ENCODE peak calls at places on chromosomes 1 and 21, in five cellular contexts. Q is aorta, A is AG04450, Z is heart right ventricle, P is cardiac muscle cell. K is an unnamed sample.

GRCh38 chr1:12001996-12002493 is 17.3 kb upstream of the MIIP start:
- DNase-seq in Q (no peak), A (no peak), Z (peak; percentile 56), P (no peak), K (no peak)

GRCh38 chr21:31236528-31236927 is 107.5 kb downstream of the TIAM1 start:
- DNase-seq in Q (no peak), A (no peak), Z (no peak), P (no peak), K (no peak)

GRCh38 chr21:16554522-16554921 is 824.7 kb downstream of the USP25 start:
- DNase-seq in Q (no peak), A (no peak), Z (peak; percentile 31), P (no peak), K (no peak)

GRCh38 chr1:156618853-156619581 is at the start of gene HAPLN2:
- DNase-seq in Q (no peak), A (no peak), Z (no peak), P (peak; percentile 53), K (peak; percentile 26)

GRCh38 chr1:67646145-67647035 is 38.6 kb upstream of the GADD45A start:
- DNase-seq in Q (peak; percentile 53), A (no peak), Z (peak; percentile 61), P (peak; percentile 64), K (no peak)

GRCh38 chr1:221688488-221688843 is 53.4 kb downstream of the DUSP10 start:
- DNase-seq in Q (no peak), A (no peak), Z (no peak), P (no peak), K (no peak)

GRCh38 chr1:9908846-9909221 is 1.2 kb downstream of the CTNNBIP1 start:
- DNase-seq in Q (no peak), A (no peak), Z (no peak), P (no peak), K (no peak)

GRCh38 chr1:60832372-60832771 is 250.0 kb upstream of the NFIA start:
- DNase-seq in Q (no peak), A (no peak), Z (no peak), P (no peak), K (no peak)

GRCh38 chr1:159889821-159890252 is 10.1 kb downstream of the CFAP45 start:
- DNase-seq in Q (peak; percentile 62), A (peak; percentile 78), Z (no peak), P (no peak), K (no peak)

GRCh38 chr1:209873067-209873810 is 45.5 kb downstream of the UTP25 start:
- DNase-seq in Q (no peak), A (no peak), Z (no peak), P (no peak), K (no peak)

GRCh38 chr1:68916227-68916853 is 419.5 kb upstream of the DEPDC1 start:
- DNase-seq in Q (peak; percentile 60), A (peak; percentile 4), Z (no peak), P (no peak), K (peak; percentile 5)

GRCh38 chr1:201709564-201710295 is 119.2 kb upstream of the IPO9 start:
- DNase-seq in Q (peak; percentile 81), A (no peak), Z (peak; percentile 84), P (peak; percentile 77), K (peak; percentile 73)

GRCh38 chr21:32322103-32322502 is 23.4 kb downstream of the MRAP start:
- DNase-seq in Q (no peak), A (no peak), Z (no peak), P (no peak), K (no peak)

GRCh38 chr1:96764469-96764868 is 42.9 kb downstream of the PTBP2 start:
- DNase-seq in Q (no peak), A (no peak), Z (no peak), P (no peak), K (no peak)

GRCh38 chr21:32592929-32593502 is 7.7 kb upstream of the TCP10L start:
- DNase-seq in Q (no peak), A (no peak), Z (no peak), P (no peak), K (no peak)

GRCh38 chr1:107378602-107379265 is 237.9 kb downstream of the NTNG1 start:
- DNase-seq in Q (no peak), A (no peak), Z (no peak), P (no peak), K (no peak)

GRCh38 chr1:110874303-110875215 is 1.6 kb downstream of the CD53 start:
- DNase-seq in Q (no peak), A (no peak), Z (no peak), P (no peak), K (no peak)

GRCh38 chr1:224623743-224624333 is 7.7 kb downstream of the CNIH3 start:
- DNase-seq in Q (no peak), A (peak; percentile 74), Z (no peak), P (no peak), K (no peak)

GRCh38 chr21:45209046-45209445 is 78.6 kb downstream of the POFUT2 start:
- DNase-seq in Q (no peak), A (peak; percentile 55), Z (no peak), P (no peak), K (no peak)
- H3K27ac ChIP-seq in Q (no peak overlapping the region), A (peak overlapping the region; percentile 74), Z (no peak overlapping the region), P (no peak overlapping the region), K (no peak overlapping the region)

DNA sequence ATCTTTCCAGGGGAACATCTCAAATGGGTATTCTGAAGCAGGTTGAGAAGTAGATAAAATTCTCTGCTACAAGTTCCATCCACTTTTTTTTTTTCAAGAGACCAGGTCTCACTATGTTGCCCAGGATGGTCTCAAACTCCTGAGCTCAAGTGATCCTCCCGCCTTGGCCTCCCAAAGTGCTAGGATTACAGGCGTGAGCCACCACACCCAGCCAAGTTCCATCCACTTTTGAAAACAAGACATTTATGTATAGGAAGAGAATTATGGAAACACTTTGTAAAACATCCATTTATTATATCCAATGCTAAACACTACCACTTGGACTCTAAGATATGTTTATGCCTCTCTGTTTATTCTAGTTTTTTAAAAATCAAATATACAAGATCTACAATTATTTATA is 13.4 kb downstream of the HNRNPU start:
- DNase-seq in Q (no peak), A (no peak), Z (no peak), P (no peak), K (no peak)
- H3K27ac ChIP-seq in Q (no peak overlapping the region), A (no peak overlapping the region), Z (no peak overlapping the region), P (peak overlapping the region; percentile 74), K (no peak overlapping the region)

GRCh38 chr1:79113836-79114235 is 107.3 kb upstream of the ADGRL4 start:
- DNase-seq in Q (no peak), A (no peak), Z (no peak), P (no peak), K (no peak)
- H3K27ac ChIP-seq in Q (no peak overlapping the region), A (no peak overlapping the region), Z (no peak overlapping the region), P (no peak overlapping the region), K (no peak overlapping the region)

GRCh38 chr1:40372658-40373322 is 737 bp upstream of the SMAP2 start:
- DNase-seq in Q (no peak), A (no peak), Z (no peak), P (no peak), K (no peak)
- H3K27ac ChIP-seq in Q (no peak overlapping the region), A (no peak overlapping the region), Z (no peak overlapping the region), P (no peak overlapping the region), K (no peak overlapping the region)

DNA sequence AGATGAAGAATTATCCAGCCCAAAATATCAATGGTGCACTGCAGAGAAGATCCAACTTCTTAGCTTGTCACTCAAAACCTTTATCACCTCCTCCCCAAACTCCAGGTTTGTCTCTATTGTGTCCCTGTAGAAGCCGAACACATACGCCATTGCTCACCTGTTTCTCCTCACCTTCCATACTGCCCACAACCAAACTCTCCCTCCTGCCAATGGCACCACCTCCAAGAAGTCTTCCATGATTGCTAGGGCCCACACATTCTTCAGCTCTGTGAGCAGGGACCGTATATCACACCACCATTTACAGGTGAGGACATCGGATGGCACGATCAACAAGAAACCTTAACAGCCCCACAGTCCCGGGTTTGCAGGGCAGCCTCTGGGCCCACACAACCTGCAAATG is 2.2 kb downstream of the LAPTM5 start:
- DNase-seq in Q (no peak), A (no peak), Z (no peak), P (no peak), K (no peak)
- H3K27ac ChIP-seq in Q (no peak overlapping the region), A (no peak overlapping the region), Z (no peak overlapping the region), P (no peak overlapping the region), K (no peak overlapping the region)